ENCODE peak calls at places on chromosomes 2 and 18, in ten cellular contexts. K is gastrocnemius medialis; V is heart right ventricle; M is CD4-positive, CD25-positive, alpha-beta regulatory T cell; Q is tibial artery; F is aorta; C is body of pancreas; J is uterus; R is lung; A is GM23248. D is an unnamed sample. For H3K4me1, the result is how much of the 10 kb centered on the place peaks cover.

GRCh38 chr18:50162486-50163304 is 32.3 kb downstream of the MYO5B start:
- DNase-seq in J (no peak), C (no peak), V (no peak), K (no peak), A (no peak), Q (no peak), F (no peak), M (no peak), R (no peak), D (no peak)

GRCh38 chr18:41845563-41845962 is 109.5 kb upstream of the PIK3C3 start:
- DNase-seq in A (no peak), M (no peak), F (no peak), V (no peak), C (no peak), J (no peak), K (no peak), Q (no peak), R (no peak), D (no peak)

GRCh38 chr18:71831039-71831438 is 713.1 kb downstream of the CBLN2 start:
- DNase-seq in M (no peak), R (no peak), V (no peak), F (no peak), J (no peak), Q (no peak), C (no peak), K (no peak), A (no peak), D (no peak)

GRCh38 chr2:63846487-63846886 is 4.8 kb downstream of the UGP2 start:
- DNase-seq in F (no peak), M (no peak), A (no peak), V (peak), K (no peak), R (no peak), J (no peak), C (no peak), Q (no peak), D (no peak)

GRCh38 chr2:188159484-188159883 is 132.2 kb upstream of the GULP1 start:
- DNase-seq in A (no peak), J (no peak), C (no peak), K (no peak), V (no peak), M (no peak), F (no peak), R (no peak), Q (no peak), D (no peak)

GRCh38 chr18:41829648-41830516 is 125.2 kb upstream of the PIK3C3 start:
- DNase-seq in C (no peak), A (no peak), F (no peak), R (no peak), V (no peak), M (no peak), J (no peak), Q (no peak), K (no peak), D (no peak)

GRCh38 chr2:127634066-127634617 is 11.8 kb upstream of the GPR17 start:
- DNase-seq in A (no peak), M (no peak), Q (no peak), R (no peak), F (no peak), K (no peak), V (no peak), J (peak), C (no peak), D (no peak)

GRCh38 chr2:191533693-191534175 is 144.2 kb upstream of the NABP1 start:
- DNase-seq in Q (no peak), F (no peak), C (no peak), R (no peak), J (no peak), M (no peak), K (no peak), A (peak), V (no peak), D (no peak)

GRCh38 chr18:53918091-53918490 is 306.4 kb downstream of the MBD2 start:
- DNase-seq in R (no peak), Q (no peak), F (no peak), A (no peak), V (no peak), K (no peak), J (no peak), M (no peak), C (no peak), D (no peak)

DNA sequence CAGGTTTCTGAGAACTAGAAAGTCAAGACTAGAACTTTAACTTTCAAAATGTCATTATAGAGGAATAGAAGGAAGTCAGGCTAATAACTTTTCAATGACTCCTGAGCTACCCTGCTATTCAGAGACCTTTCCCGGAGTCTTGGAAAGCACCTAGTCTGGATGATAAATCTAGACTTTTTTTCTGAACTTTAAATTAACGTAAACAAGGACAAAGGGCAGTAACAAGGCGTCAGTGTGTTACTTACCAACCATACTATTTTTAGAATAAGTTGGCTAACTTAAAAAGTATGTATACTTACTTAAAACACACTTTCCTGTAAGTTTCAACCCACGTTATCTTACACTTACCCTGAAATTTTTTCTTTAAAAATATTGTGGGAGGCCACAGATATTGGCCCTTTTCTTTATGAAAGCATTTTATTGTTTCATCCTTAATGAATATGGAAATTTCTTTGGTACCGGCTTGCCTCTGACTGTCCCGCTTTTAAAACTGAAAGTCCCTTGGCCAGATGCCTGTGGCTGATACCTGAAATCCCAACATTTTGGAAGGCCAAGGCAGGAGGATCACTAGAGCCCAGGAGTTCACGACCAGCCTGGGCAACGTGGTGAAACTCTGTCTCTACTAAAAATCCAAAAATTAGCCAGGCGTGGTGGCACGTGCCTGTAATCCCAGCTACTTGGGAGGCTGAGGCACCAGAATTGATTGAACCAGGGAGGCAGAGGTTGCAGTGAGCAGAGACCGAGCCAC is 9.7 kb downstream of the PMAIP1 start:
- DNase-seq in V (no peak), J (no peak), K (no peak), Q (no peak), C (no peak), R (no peak), A (no peak), F (no peak), M (no peak), D (no peak)
- H3K4me1 ChIP-seq in V (under half), J (under half), K (under half), Q (under half), C (under half), R (under half), A (under half), F (under half), M (under half), D (under half)

GRCh38 chr2:112151701-112152440 is 13.7 kb downstream of the FBLN7 start:
- DNase-seq in C (no peak), V (no peak), Q (no peak), J (no peak), K (no peak), A (no peak), F (no peak), M (no peak), R (no peak), D (no peak)

GRCh38 chr2:112150447-112150846 is 12.3 kb downstream of the FBLN7 start:
- DNase-seq in R (no peak), J (peak), Q (no peak), M (no peak), K (no peak), V (no peak), A (peak), F (no peak), C (no peak), D (no peak)

GRCh38 chr2:112149866-112150435 is 11.8 kb downstream of the FBLN7 start:
- DNase-seq in M (no peak), Q (no peak), V (no peak), R (no peak), A (no peak), K (no peak), F (no peak), J (no peak), C (no peak), D (no peak)

GRCh38 chr2:112150851-112151250 is 12.7 kb downstream of the FBLN7 start:
- DNase-seq in A (no peak), R (no peak), C (no peak), V (no peak), F (no peak), K (no peak), Q (no peak), M (no peak), J (no peak), D (no peak)

DNA sequence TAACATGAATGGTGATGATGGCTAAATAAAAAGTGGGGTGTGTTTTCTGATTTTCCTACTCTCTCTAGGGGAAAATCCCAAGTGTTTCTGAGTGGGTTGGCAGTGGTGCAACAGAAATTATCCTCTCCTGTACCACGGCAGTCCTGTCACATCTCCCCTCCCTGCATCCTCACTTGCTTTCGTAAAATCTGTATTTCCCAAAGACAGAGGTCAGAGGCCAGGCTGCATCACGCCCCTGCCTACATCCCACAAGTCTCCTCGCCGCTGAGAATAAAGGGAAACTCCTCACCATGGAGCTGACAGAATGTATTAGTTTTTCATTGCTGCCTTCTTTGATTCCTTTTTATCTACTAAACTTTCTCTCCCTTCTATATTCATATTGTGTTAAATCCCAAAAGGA is 13.1 kb downstream of the FBLN7 start:
- DNase-seq in K (no peak), Q (no peak), V (no peak), C (no peak), R (no peak), A (no peak), F (no peak), J (no peak), M (no peak), D (no peak)
- H3K4me1 ChIP-seq in K (under half), Q (under half), V (under half), C (under half), R (under half), A (under half), F (under half), J (under half), M (under half), D (under half)

GRCh38 chr2:182893666-182894065 is 27.2 kb upstream of the FRZB start:
- DNase-seq in K (no peak), C (no peak), J (no peak), A (no peak), M (no peak), Q (no peak), F (no peak), V (no peak), R (no peak), D (no peak)

GRCh38 chr2:182895169-182895568 is 28.7 kb upstream of the FRZB start:
- DNase-seq in M (no peak), R (no peak), Q (no peak), F (no peak), A (no peak), C (no peak), K (no peak), J (no peak), V (no peak), D (no peak)

GRCh38 chr2:182891611-182892010 is 25.2 kb upstream of the FRZB start:
- DNase-seq in R (no peak), M (no peak), F (no peak), K (no peak), V (no peak), Q (no peak), J (no peak), A (no peak), C (no peak), D (no peak)

GRCh38 chr2:182895798-182896197 is 29.4 kb upstream of the FRZB start:
- DNase-seq in F (no peak), J (no peak), M (no peak), K (no peak), V (no peak), C (no peak), R (no peak), A (no peak), Q (no peak), D (no peak)

GRCh38 chr2:182894174-182894573 is 27.7 kb upstream of the FRZB start:
- DNase-seq in A (peak), C (no peak), F (peak), M (no peak), V (no peak), Q (peak), J (no peak), K (no peak), R (no peak), D (no peak)
- H3K4me1 ChIP-seq in A (under half), C (under half), F (under half), M (under half), V (under half), Q (under half), J (under half), K (under half), R (under half), D (under half)

GRCh38 chr18:59634096-59634495 is 63.1 kb downstream of the CCBE1 start:
- DNase-seq in A (peak), C (no peak), M (no peak), K (no peak), R (no peak), J (no peak), Q (no peak), V (no peak), F (no peak), D (no peak)
- H3K4me1 ChIP-seq in A (under half), C (under half), M (under half), K (under half), R (under half), J (under half), Q (under half), V (under half), F (under half), D (under half)

GRCh38 chr18:63223837-63224236 is 95.7 kb downstream of the BCL2 start:
- DNase-seq in Q (no peak), R (no peak), M (no peak), F (no peak), A (no peak), K (no peak), J (no peak), C (no peak), V (no peak), D (no peak)

GRCh38 chr18:63225434-63225833 is 94.1 kb downstream of the BCL2 start:
- DNase-seq in V (no peak), M (no peak), J (no peak), Q (no peak), K (no peak), C (no peak), R (no peak), F (no peak), A (no peak), D (no peak)

GRCh38 chr18:63220903-63221302 is 98.7 kb downstream of the BCL2 start:
- DNase-seq in F (no peak), V (no peak), J (no peak), C (no peak), Q (no peak), M (no peak), A (no peak), R (no peak), K (no peak), D (no peak)

DNA sequence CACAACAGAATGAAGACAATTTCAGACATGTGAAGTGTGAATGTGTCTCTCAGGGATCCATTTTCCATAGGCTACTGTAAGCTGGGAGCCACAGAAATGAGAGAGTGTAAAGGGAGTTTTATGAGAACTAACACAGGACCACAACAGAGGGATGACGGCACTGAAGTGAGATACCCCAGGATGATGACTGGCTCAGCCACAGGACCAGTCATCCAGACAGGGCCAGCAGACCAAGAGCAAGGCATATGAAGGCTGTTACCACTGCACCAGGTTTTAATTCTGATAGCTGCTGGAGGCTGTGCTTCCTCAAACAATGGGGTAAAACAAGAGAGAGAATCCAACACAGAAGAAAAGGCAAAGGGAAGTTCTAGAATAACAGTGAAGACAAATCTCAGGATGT is 95.0 kb downstream of the BCL2 start:
- DNase-seq in C (no peak), Q (no peak), V (no peak), M (no peak), A (no peak), R (no peak), F (no peak), J (no peak), K (no peak), D (no peak)
- H3K4me1 ChIP-seq in C (under half), Q (under half), V (under half), M (under half), A (under half), R (under half), F (under half), J (under half), K (under half), D (under half)

DNA sequence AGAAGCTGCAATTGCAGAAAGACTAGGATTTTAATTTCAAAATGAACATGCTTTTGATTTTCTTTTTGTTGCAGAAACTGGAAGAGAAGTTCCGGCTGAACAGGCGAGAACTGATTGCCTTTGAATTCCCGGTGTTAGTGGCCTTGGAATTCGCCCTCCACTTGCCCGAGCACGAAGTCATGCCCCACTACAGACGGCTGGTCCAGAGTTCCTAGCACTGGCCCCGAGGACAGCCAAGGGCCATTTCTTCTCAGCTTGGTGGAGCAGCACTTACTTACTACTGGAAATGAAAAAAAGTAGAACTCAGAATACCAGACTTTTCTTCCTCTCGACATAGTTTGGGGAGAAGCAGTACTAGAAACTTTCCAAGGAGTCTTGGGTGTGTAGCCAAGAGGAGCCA is 121.9 kb downstream of the CABLES1 start:
- DNase-seq in M (no peak), Q (no peak), R (no peak), K (no peak), V (no peak), J (no peak), F (no peak), A (no peak), C (no peak), D (no peak)
- H3K4me1 ChIP-seq in M (under half), Q (under half), R (under half), K (under half), V (under half), J (under half), F (under half), A (under half), C (under half), D (under half)

GRCh38 chr2:163732718-163733117 is 3.1 kb downstream of the FIGN start:
- DNase-seq in M (no peak), Q (no peak), K (no peak), A (peak), V (no peak), J (no peak), C (no peak), F (no peak), R (no peak), D (no peak)

GRCh38 chr2:163730556-163730955 is 5.3 kb downstream of the FIGN start:
- DNase-seq in V (no peak), J (no peak), F (no peak), K (no peak), R (no peak), C (no peak), M (no peak), Q (no peak), A (no peak), D (no peak)

GRCh38 chr2:163731735-163732134 is 4.1 kb downstream of the FIGN start:
- DNase-seq in K (no peak), A (peak), V (no peak), F (no peak), C (no peak), R (no peak), Q (no peak), J (no peak), M (no peak), D (no peak)

GRCh38 chr2:163733301-163733938 is 2.4 kb downstream of the FIGN start:
- DNase-seq in K (no peak), F (no peak), Q (no peak), R (no peak), J (no peak), C (no peak), V (peak), M (no peak), A (peak), D (no peak)

DNA sequence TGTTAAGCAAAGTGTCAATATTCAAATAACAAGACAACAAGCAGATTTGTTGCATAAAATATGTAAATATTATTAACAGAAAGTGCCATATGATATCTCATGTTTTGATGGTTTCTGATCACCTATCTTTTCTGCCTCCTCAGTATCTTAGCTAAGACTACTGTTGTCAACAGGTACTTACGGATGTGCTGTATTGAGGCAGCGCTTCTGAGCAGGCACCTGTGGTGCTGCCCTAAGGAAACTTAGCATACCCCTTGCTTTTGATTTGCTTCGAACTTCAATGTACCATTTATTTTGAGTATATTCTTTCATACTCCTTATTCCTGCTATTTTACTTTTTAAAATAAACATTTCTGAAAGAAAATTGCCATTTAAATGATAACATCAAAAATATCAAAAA is 5.9 kb downstream of the FIGN start:
- DNase-seq in A (no peak), M (no peak), J (no peak), V (no peak), F (no peak), K (no peak), Q (no peak), C (no peak), R (no peak), D (no peak)
- H3K4me1 ChIP-seq in A (under half), M (under half), J (under half), V (under half), F (under half), K (under half), Q (under half), C (under half), R (under half), D (under half)

GRCh38 chr18:57437782-57438668 is 2.9 kb downstream of the ONECUT2 start:
- DNase-seq in Q (no peak), R (no peak), J (no peak), V (peak), M (no peak), K (no peak), A (peak), F (peak), C (peak), D (peak)
- H3K4me1 ChIP-seq in Q (half or more), R (under half), J (under half), V (under half), M (half or more), K (under half), A (under half), F (under half), C (half or more), D (under half)

DNA sequence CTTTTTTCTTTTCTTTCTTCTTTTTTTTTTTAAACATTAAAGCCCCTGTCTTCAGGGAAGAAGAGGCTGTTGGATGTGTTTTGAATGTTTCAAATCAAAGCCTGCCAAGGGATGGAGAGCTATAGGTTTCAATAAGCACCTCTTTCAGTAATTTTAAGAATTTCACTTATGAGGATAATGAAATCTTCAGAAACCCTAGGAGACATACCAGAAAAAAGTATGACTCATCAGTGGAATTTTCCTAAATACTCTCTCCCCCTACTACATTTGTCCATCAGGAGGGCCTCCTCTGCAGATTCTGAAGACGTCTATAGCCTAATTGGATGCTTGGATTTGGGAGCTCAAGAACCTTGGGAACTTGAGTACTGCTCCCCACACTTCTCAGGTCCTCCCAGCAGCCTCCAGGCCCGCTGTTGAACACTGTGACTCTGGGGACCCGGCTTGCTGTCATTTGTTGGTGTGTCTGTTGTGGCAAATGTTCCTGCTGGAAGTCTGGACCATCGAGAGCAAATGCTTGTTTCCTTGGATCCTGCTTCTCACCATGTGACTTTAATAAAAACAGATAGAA is 374.3 kb downstream of the SLC4A3 start:
- DNase-seq in R (no peak), A (peak), F (no peak), V (no peak), K (no peak), C (no peak), J (no peak), Q (no peak), M (no peak), D (no peak)
- H3K4me1 ChIP-seq in R (under half), A (under half), F (under half), V (under half), K (under half), C (under half), J (under half), Q (under half), M (under half), D (under half)